ENCODE peak calls at places on chromosomes 7 and 10, in eight cellular contexts. V, C, H, U, W, E, Q and M are unnamed samples.

GRCh38 chr7:36994456-36995112 is 270.3 kb upstream of the AOAH start:
- DNase-seq in V (no peak), C (no peak), H (no peak), U (no peak), W (no peak), E (no peak), Q (no peak), M (no peak)

GRCh38 chr7:47379629-47380324 is 202.1 kb downstream of the TNS3 start:
- DNase-seq in V (peak), C (no peak), H (peak), U (peak), W (peak), E (peak), Q (no peak), M (no peak)

GRCh38 chr7:22356010-22356854 is 722 bp downstream of the RAPGEF5 start:
- DNase-seq in V (no peak), C (no peak), H (peak), U (peak), W (peak), E (no peak), Q (no peak), M (no peak)

GRCh38 chr10:34160595-34160994 is 654.5 kb downstream of the PARD3 start:
- DNase-seq in V (no peak), C (no peak), H (no peak), U (no peak), W (no peak), E (no peak), Q (no peak), M (no peak)

GRCh38 chr7:70571403-70571911 is 560.5 kb upstream of the GALNT17 start:
- DNase-seq in V (no peak), C (peak), H (peak), U (no peak), W (no peak), E (no peak), Q (no peak), M (no peak)

GRCh38 chr10:59273453-59273852 is 88.9 kb downstream of the FAM13C start:
- DNase-seq in V (no peak), C (no peak), H (no peak), U (no peak), W (no peak), E (no peak), Q (no peak), M (no peak)

GRCh38 chr7:122578350-122578749 is 120.6 kb downstream of the RNF133 start:
- DNase-seq in V (no peak), C (no peak), H (no peak), U (no peak), W (no peak), E (no peak), Q (no peak), M (no peak)

GRCh38 chr7:128860158-128861073 is 2.2 kb upstream of the ATP6V1F start:
- DNase-seq in V (no peak), C (no peak), H (no peak), U (no peak), W (peak), E (no peak), Q (no peak), M (peak)

GRCh38 chr7:102125127-102125561 is 161.5 kb upstream of the SH2B2 start:
- DNase-seq in V (peak), C (peak), H (peak), U (peak), W (peak), E (no peak), Q (peak), M (no peak)

GRCh38 chr10:23053036-23053435 is 42.3 kb upstream of the MSRB2 start:
- DNase-seq in V (no peak), C (no peak), H (no peak), U (peak), W (peak), E (no peak), Q (peak), M (no peak)

GRCh38 chr7:128697301-128697905 is 25.3 kb downstream of the GARIN1A start:
- DNase-seq in V (peak), C (no peak), H (peak), U (peak), W (peak), E (no peak), Q (no peak), M (peak)

GRCh38 chr7:90540406-90540805 is 55.7 kb upstream of the CDK14 start:
- DNase-seq in V (no peak), C (no peak), H (peak), U (no peak), W (no peak), E (no peak), Q (no peak), M (no peak)

GRCh38 chr7:25517906-25518305 is 289.6 kb upstream of the NPVF start:
- DNase-seq in V (no peak), C (no peak), H (no peak), U (no peak), W (no peak), E (no peak), Q (no peak), M (no peak)

GRCh38 chr10:29982997-29983648 is 76.3 kb downstream of the JCAD start:
- DNase-seq in V (no peak), C (no peak), H (no peak), U (no peak), W (no peak), E (no peak), Q (no peak), M (no peak)

GRCh38 chr10:118557946-118558345 is 37.5 kb downstream of the PRLHR start:
- DNase-seq in V (no peak), C (no peak), H (no peak), U (no peak), W (peak), E (no peak), Q (no peak), M (no peak)

GRCh38 chr10:113897693-113898618 is 43.5 kb downstream of the NHLRC2 start:
- DNase-seq in V (no peak), C (no peak), H (no peak), U (no peak), W (no peak), E (no peak), Q (no peak), M (no peak)

GRCh38 chr7:23356726-23357125 is 57.6 kb downstream of the MALSU1 start:
- DNase-seq in V (no peak), C (no peak), H (no peak), U (no peak), W (no peak), E (no peak), Q (no peak), M (no peak)

GRCh38 chr10:51416494-51416893 is 282.9 kb downstream of the CSTF2T start:
- DNase-seq in V (no peak), C (no peak), H (no peak), U (no peak), W (no peak), E (no peak), Q (no peak), M (no peak)

GRCh38 chr10:16832351-16833080 is 15.3 kb upstream of the RSU1 start:
- DNase-seq in V (no peak), C (no peak), H (peak), U (peak), W (no peak), E (peak), Q (no peak), M (no peak)

GRCh38 chr7:117004899-117005298 is 51.6 kb downstream of the ST7 start:
- DNase-seq in V (no peak), C (no peak), H (no peak), U (no peak), W (no peak), E (no peak), Q (no peak), M (no peak)

GRCh38 chr10:57972783-57973182 is 294.9 kb downstream of the IPMK start:
- DNase-seq in V (no peak), C (no peak), H (no peak), U (no peak), W (no peak), E (no peak), Q (no peak), M (no peak)

GRCh38 chr10:42615419-42615818 is 23.0 kb downstream of the ZNF33B start:
- DNase-seq in V (no peak), C (no peak), H (no peak), U (no peak), W (no peak), E (no peak), Q (no peak), M (no peak)

GRCh38 chr7:131106681-131107342 is 220.9 kb upstream of the MKLN1 start:
- DNase-seq in V (peak), C (no peak), H (peak), U (peak), W (peak), E (peak), Q (no peak), M (no peak)

GRCh38 chr7:38321515-38321944 is 48.1 kb upstream of the TARP start:
- DNase-seq in V (no peak), C (no peak), H (no peak), U (no peak), W (no peak), E (no peak), Q (no peak), M (no peak)

GRCh38 chr7:100467638-100468373 is 3.7 kb upstream of the SPACDR start:
- DNase-seq in V (no peak), C (no peak), H (no peak), U (no peak), W (no peak), E (no peak), Q (no peak), M (no peak)

GRCh38 chr7:33921216-33921938 is 16.0 kb downstream of the BMPER start:
- DNase-seq in V (peak), C (no peak), H (peak), U (no peak), W (no peak), E (no peak), Q (no peak), M (no peak)

GRCh38 chr7:64951250-64951848 is 39.5 kb downstream of the ZNF117 start:
- DNase-seq in V (no peak), C (peak), H (no peak), U (no peak), W (peak), E (no peak), Q (no peak), M (peak)

GRCh38 chr7:70210200-70210960 is 612.1 kb downstream of the AUTS2 start:
- DNase-seq in V (no peak), C (no peak), H (no peak), U (no peak), W (no peak), E (no peak), Q (no peak), M (no peak)

GRCh38 chr10:9944690-9945089 is 1073.0 kb upstream of the CELF2 start:
- DNase-seq in V (no peak), C (no peak), H (no peak), U (no peak), W (no peak), E (no peak), Q (no peak), M (no peak)

GRCh38 chr7:23654508-23654907 is 25.5 kb upstream of the FAM221A start:
- DNase-seq in V (no peak), C (no peak), H (peak), U (no peak), W (peak), E (peak), Q (no peak), M (no peak)

GRCh38 chr10:132907901-132908620 is 34.3 kb downstream of the CFAP46 start:
- DNase-seq in V (peak), C (no peak), H (no peak), U (no peak), W (no peak), E (no peak), Q (no peak), M (no peak)

GRCh38 chr7:142012825-142013506 is 17.3 kb downstream of the MGAM start:
- DNase-seq in V (no peak), C (no peak), H (no peak), U (no peak), W (peak), E (no peak), Q (no peak), M (no peak)

GRCh38 chr10:77844713-77845454 is 81.7 kb downstream of the DLG5 start:
- DNase-seq in V (no peak), C (no peak), H (peak), U (no peak), W (peak), E (peak), Q (no peak), M (no peak)

GRCh38 chr10:77849039-77849664 is 77.4 kb downstream of the DLG5 start:
- DNase-seq in V (no peak), C (no peak), H (no peak), U (no peak), W (no peak), E (no peak), Q (no peak), M (no peak)

GRCh38 chr10:77844177-77844576 is 82.4 kb downstream of the DLG5 start:
- DNase-seq in V (peak), C (no peak), H (peak), U (no peak), W (no peak), E (no peak), Q (no peak), M (no peak)

GRCh38 chr10:77845455-77845850 is 81.1 kb downstream of the DLG5 start:
- DNase-seq in V (no peak), C (no peak), H (no peak), U (no peak), W (no peak), E (no peak), Q (no peak), M (no peak)

DNA sequence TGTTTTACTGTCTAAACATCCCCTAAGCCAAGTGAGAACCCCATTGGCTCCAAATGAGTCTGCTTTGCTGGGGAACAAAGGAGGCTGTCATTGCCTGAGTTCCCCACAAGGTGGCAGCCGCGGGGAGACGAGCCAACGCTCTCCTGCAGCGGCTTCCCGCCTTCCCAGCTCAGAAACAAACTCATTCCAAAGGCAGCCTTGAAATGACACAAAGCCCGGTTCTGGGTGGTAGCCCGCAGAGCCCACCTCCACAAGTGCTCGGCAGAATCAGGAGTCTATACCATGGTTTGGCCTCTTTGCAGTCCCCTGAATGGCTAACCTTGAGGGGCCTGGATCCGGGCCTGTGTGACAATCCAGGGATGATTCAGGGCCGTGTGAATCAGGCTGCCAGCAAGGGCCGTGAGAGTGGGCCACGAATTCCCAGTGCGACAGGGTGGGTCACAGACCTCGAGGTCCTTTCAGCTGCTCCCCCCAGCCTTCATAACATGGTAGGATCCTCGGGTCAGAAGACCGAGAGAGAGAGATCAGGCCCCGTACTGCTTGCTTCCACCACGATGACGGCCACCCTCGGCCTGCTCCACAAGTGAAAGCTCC is 79.7 kb downstream of the DLG5 start:
- DNase-seq in V (peak), C (peak), H (peak), U (peak), W (peak), E (peak), Q (no peak), M (peak)
- TF ChIP-seq POLR2AphosphoS5 in V (no peak), C (no peak), H (peak), U (no peak), W (no peak), E (peak), Q (peak), M (no peak)

GRCh38 chr10:103047381-103047780 is 129.3 kb downstream of the CNNM2 start:
- DNase-seq in V (no peak), C (no peak), H (no peak), U (no peak), W (no peak), E (no peak), Q (no peak), M (no peak)

GRCh38 chr10:103049237-103049636 is 131.1 kb downstream of the CNNM2 start:
- DNase-seq in V (no peak), C (no peak), H (no peak), U (no peak), W (no peak), E (no peak), Q (no peak), M (no peak)

GRCh38 chr10:103044942-103045489 is 126.9 kb downstream of the CNNM2 start:
- DNase-seq in V (no peak), C (no peak), H (no peak), U (no peak), W (no peak), E (no peak), Q (no peak), M (no peak)

GRCh38 chr10:103042908-103043307 is 124.8 kb downstream of the CNNM2 start:
- DNase-seq in V (no peak), C (no peak), H (no peak), U (no peak), W (peak), E (no peak), Q (no peak), M (no peak)

GRCh38 chr10:103045961-103046360 is 127.9 kb downstream of the CNNM2 start:
- DNase-seq in V (no peak), C (no peak), H (no peak), U (no peak), W (no peak), E (no peak), Q (no peak), M (no peak)
- H3K27ac ChIP-seq in V (peak), C (no peak), H (no peak), U (no peak), W (no peak), E (no peak), Q (no peak), M (no peak)

DNA sequence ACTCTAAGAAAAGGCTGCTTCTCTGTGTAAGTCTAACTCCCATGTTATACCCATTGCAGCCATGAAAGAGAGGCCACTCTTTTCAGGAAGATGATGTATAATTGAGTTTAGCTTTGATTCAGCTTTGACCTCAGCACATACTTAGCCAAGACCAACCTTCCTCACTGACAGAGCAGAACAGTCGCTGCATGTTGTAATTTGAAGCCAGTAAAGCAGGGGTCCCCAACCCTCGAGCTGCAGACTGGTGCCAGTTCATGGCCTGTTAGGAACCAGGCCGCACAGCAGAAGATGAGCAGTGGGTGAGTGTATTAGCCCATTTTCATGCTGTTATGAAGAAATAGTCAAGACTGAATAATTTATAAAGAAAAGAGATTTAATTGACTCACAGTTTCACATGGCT is 223.9 kb downstream of the GPR158 start:
- DNase-seq in V (no peak), C (no peak), H (no peak), U (no peak), W (peak), E (no peak), Q (no peak), M (no peak)
- TF ChIP-seq POLR2AphosphoS5 in V (no peak), C (no peak), H (no peak), U (no peak), W (no peak), E (no peak), Q (no peak), M (no peak)

DNA sequence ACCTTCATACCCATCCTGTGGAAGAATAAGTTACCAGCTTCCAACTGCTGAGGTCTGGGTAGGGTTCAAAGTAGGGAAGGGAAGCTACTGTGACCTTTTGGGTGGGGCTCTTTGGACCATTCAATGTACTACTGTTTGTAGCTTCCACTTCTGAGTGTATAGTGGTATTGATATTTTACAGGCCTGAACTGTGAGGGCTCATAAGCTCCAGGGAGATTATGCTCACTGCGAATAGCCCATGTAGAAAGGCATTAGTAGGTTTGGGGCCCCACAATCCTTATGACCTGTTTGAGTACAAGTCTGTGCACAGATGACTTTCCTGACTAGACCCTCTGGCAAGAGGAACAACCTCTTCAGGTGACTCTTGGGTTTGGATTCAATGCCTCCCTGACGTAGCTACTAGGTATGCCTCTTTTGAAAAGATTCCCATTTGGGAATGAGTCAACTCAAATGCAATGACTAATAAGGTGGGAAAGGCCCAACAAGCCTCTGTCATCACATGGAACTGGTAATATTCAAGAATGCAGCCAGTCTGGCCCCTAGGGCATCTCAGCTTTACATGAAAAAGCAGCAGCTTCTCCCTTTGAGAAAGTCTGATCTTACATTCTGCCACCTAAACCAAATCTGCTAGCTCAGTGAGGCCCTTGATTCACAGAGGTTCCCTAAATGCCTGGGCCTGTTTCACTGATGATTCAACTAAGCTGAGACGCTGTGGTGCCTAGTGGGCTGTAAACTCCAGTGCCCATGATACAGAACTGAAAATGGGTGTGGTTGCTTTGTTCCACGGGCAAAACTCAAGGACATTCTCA is 79.8 kb downstream of the ABI1 start:
- DNase-seq in V (no peak), C (peak), H (no peak), U (no peak), W (peak), E (peak), Q (no peak), M (no peak)
- H3K27ac ChIP-seq in V (no peak), C (no peak), H (no peak), U (no peak), W (peak), E (no peak), Q (no peak), M (no peak)

GRCh38 chr10:124717911-124718734 is 26.1 kb downstream of the FAM53B start:
- DNase-seq in V (no peak), C (no peak), H (no peak), U (peak), W (no peak), E (no peak), Q (no peak), M (peak)
- TF ChIP-seq POLR2AphosphoS5 in V (no peak), C (no peak), H (no peak), U (peak), W (no peak), E (no peak), Q (no peak), M (no peak)

GRCh38 chr7:137563986-137564385 is 220.5 kb upstream of the PTN start:
- DNase-seq in V (no peak), C (no peak), H (no peak), U (no peak), W (no peak), E (no peak), Q (no peak), M (no peak)

DNA sequence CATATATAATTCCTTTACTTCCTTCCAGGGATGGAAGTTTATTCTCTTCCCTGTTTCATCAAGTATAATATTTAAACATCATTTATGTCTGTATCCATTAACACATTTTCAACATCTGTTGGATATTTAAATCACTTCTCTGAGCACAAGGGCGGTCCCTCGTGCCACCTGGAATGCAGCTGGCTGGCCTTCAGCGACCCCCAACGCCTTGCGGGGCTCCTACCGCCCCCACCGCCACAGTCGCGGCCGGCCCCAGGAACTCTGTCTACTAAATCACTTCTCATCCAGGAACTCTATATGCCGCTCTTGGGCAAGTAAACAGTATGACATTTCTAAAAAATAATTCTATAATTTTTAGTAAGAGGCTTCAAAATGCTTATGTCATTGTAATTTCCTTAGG is 221.1 kb upstream of the PTN start:
- DNase-seq in V (no peak), C (no peak), H (no peak), U (no peak), W (peak), E (no peak), Q (no peak), M (no peak)
- H3K27ac ChIP-seq in V (no peak), C (no peak), H (no peak), U (no peak), W (no peak), E (no peak), Q (no peak), M (no peak)